ENCODE peak calls at places on chromosome 7, in six cellular contexts. H is T-helper 2 cell; I is activated CD4-positive, CD25-positive, alpha-beta regulatory T cell; A is head of caudate nucleus; Y is stomach; N is nephron progenitor cell. E is an unnamed sample.

GRCh38 chr7:81846398-81846797 is 76.6 kb upstream of the HGF start:
- DNase-seq in N (no peak), H (no peak), Y (no peak), I (no peak), A (no peak), E (no peak)

GRCh38 chr7:44534087-44534486 is 7.0 kb downstream of the NPC1L1 start:
- DNase-seq in Y (no peak), I (no peak), N (no peak), A (no peak), H (no peak), E (no peak)

GRCh38 chr7:78751253-78751652 is 702.2 kb downstream of the MAGI2 start:
- DNase-seq in I (no peak), N (no peak), A (no peak), H (no peak), Y (no peak), E (no peak)

GRCh38 chr7:139560678-139561077 is 37.2 kb downstream of the CLEC2L start:
- DNase-seq in H (no peak), N (no peak), I (no peak), A (no peak), Y (no peak), E (peak)

GRCh38 chr7:53656881-53657280 is 621.4 kb downstream of the POM121L12 start:
- DNase-seq in A (no peak), N (no peak), Y (no peak), I (no peak), H (no peak), E (no peak)

GRCh38 chr7:500521-501420 is 18.9 kb downstream of the PDGFA start:
- DNase-seq in A (no peak), I (no peak), Y (no peak), N (no peak), H (no peak), E (no peak)

GRCh38 chr7:95549818-95550529 is 46.3 kb downstream of the PDK4 start:
- DNase-seq in Y (peak), N (no peak), H (no peak), A (peak), I (no peak), E (no peak)

GRCh38 chr7:44636926-44637325 is 30.5 kb downstream of the OGDH start:
- DNase-seq in Y (no peak), H (no peak), N (no peak), I (no peak), A (no peak), E (no peak)

GRCh38 chr7:157464111-157464970 is 127.5 kb downstream of the DNAJB6 start:
- DNase-seq in I (no peak), Y (peak), A (no peak), H (no peak), N (peak), E (peak)

GRCh38 chr7:101138149-101138870 is 11.4 kb downstream of the SERPINE1 start:
- DNase-seq in H (peak), Y (peak), N (peak), I (peak), A (peak), E (peak)

GRCh38 chr7:255038-255435 is 34.9 kb upstream of the FOXL3 start:
- DNase-seq in Y (no peak), H (no peak), N (no peak), A (no peak), I (no peak), E (no peak)

E was measured in SK-N-SH.